ENCODE peak calls at places on chromosomes 3 and 15, in nine cellular contexts. One of them, this sample, is unnamed.

GRCh38 chr3:138367912-138368311 is 19.5 kb downstream of the MRAS start:
- DNase-seq in adrenal gland: no peak
- DNase-seq in WERI-Rb-1: no peak
- DNase-seq in fibroblast of lung: peak
- DNase-seq in CD4-positive, alpha-beta T cell: no peak
- DNase-seq in AG04450: no peak
- DNase-seq in CD8-positive, alpha-beta T cell: no peak
- DNase-seq in mammary epithelial cell: no peak
- DNase-seq in cardiac muscle cell: no peak
- DNase-seq in this sample: no peak

GRCh38 chr3:125585595-125586223 is 9.6 kb downstream of the OSBPL11 start:
- DNase-seq in AG04450: peak
- DNase-seq in cardiac muscle cell: peak
- DNase-seq in CD4-positive, alpha-beta T cell: peak
- DNase-seq in CD8-positive, alpha-beta T cell: peak
- DNase-seq in WERI-Rb-1: peak
- DNase-seq in fibroblast of lung: peak
- DNase-seq in adrenal gland: peak
- DNase-seq in mammary epithelial cell: peak
- DNase-seq in this sample: peak

GRCh38 chr3:48636149-48636548 is 888 bp upstream of the SLC26A6 start:
- DNase-seq in AG04450: no peak
- DNase-seq in WERI-Rb-1: no peak
- DNase-seq in cardiac muscle cell: peak
- DNase-seq in adrenal gland: no peak
- DNase-seq in fibroblast of lung: no peak
- DNase-seq in CD8-positive, alpha-beta T cell: no peak
- DNase-seq in CD4-positive, alpha-beta T cell: no peak
- DNase-seq in mammary epithelial cell: no peak
- DNase-seq in this sample: no peak

GRCh38 chr15:33871911-33872760 is 96.2 kb upstream of the CHRM5 start:
- DNase-seq in cardiac muscle cell: peak
- DNase-seq in CD8-positive, alpha-beta T cell: no peak
- DNase-seq in fibroblast of lung: peak
- DNase-seq in adrenal gland: no peak
- DNase-seq in AG04450: no peak
- DNase-seq in CD4-positive, alpha-beta T cell: no peak
- DNase-seq in mammary epithelial cell: no peak
- DNase-seq in WERI-Rb-1: no peak
- DNase-seq in this sample: no peak

GRCh38 chr3:183958226-183958625 is 59.5 kb downstream of the ABCC5 start:
- DNase-seq in cardiac muscle cell: no peak
- DNase-seq in fibroblast of lung: no peak
- DNase-seq in mammary epithelial cell: no peak
- DNase-seq in WERI-Rb-1: no peak
- DNase-seq in adrenal gland: no peak
- DNase-seq in AG04450: no peak
- DNase-seq in CD4-positive, alpha-beta T cell: no peak
- DNase-seq in CD8-positive, alpha-beta T cell: no peak
- DNase-seq in this sample: no peak

GRCh38 chr3:124078978-124079911 is 87.3 kb upstream of the ROPN1 start:
- DNase-seq in mammary epithelial cell: peak
- DNase-seq in AG04450: no peak
- DNase-seq in CD8-positive, alpha-beta T cell: no peak
- DNase-seq in adrenal gland: peak
- DNase-seq in CD4-positive, alpha-beta T cell: no peak
- DNase-seq in cardiac muscle cell: peak
- DNase-seq in fibroblast of lung: peak
- DNase-seq in WERI-Rb-1: peak
- DNase-seq in this sample: no peak

GRCh38 chr3:193595939-193596487 is 3.0 kb downstream of the OPA1 start:
- DNase-seq in CD4-positive, alpha-beta T cell: no peak
- DNase-seq in adrenal gland: no peak
- DNase-seq in CD8-positive, alpha-beta T cell: no peak
- DNase-seq in AG04450: no peak
- DNase-seq in fibroblast of lung: peak
- DNase-seq in mammary epithelial cell: no peak
- DNase-seq in WERI-Rb-1: no peak
- DNase-seq in cardiac muscle cell: no peak
- DNase-seq in this sample: no peak

GRCh38 chr15:90264649-90265048 is 823 bp upstream of the NGRN start:
- DNase-seq in cardiac muscle cell: no peak
- DNase-seq in CD4-positive, alpha-beta T cell: no peak
- DNase-seq in mammary epithelial cell: peak
- DNase-seq in fibroblast of lung: no peak
- DNase-seq in WERI-Rb-1: no peak
- DNase-seq in adrenal gland: no peak
- DNase-seq in CD8-positive, alpha-beta T cell: no peak
- DNase-seq in AG04450: no peak
- DNase-seq in this sample: no peak

GRCh38 chr3:49813497-49814174 is at the start of gene UBA7:
- DNase-seq in adrenal gland: peak
- DNase-seq in CD8-positive, alpha-beta T cell: no peak
- DNase-seq in cardiac muscle cell: no peak
- DNase-seq in CD4-positive, alpha-beta T cell: no peak
- DNase-seq in fibroblast of lung: peak
- DNase-seq in WERI-Rb-1: no peak
- DNase-seq in AG04450: no peak
- DNase-seq in mammary epithelial cell: peak
- DNase-seq in this sample: no peak

GRCh38 chr15:59116141-59116540 is 11.2 kb downstream of the CCNB2 start:
- DNase-seq in cardiac muscle cell: no peak
- DNase-seq in CD8-positive, alpha-beta T cell: no peak
- DNase-seq in CD4-positive, alpha-beta T cell: no peak
- DNase-seq in adrenal gland: no peak
- DNase-seq in AG04450: no peak
- DNase-seq in fibroblast of lung: peak
- DNase-seq in mammary epithelial cell: no peak
- DNase-seq in WERI-Rb-1: no peak
- DNase-seq in this sample: no peak

GRCh38 chr3:127803619-127804018 is 18.7 kb downstream of the MGLL start:
- DNase-seq in AG04450: peak
- DNase-seq in CD4-positive, alpha-beta T cell: no peak
- DNase-seq in mammary epithelial cell: peak
- DNase-seq in adrenal gland: no peak
- DNase-seq in cardiac muscle cell: no peak
- DNase-seq in WERI-Rb-1: no peak
- DNase-seq in fibroblast of lung: peak
- DNase-seq in CD8-positive, alpha-beta T cell: no peak
- DNase-seq in this sample: peak

GRCh38 chr3:34882764-34883163 is 756.6 kb upstream of the ARPP21 start:
- DNase-seq in adrenal gland: no peak
- DNase-seq in CD8-positive, alpha-beta T cell: no peak
- DNase-seq in fibroblast of lung: no peak
- DNase-seq in AG04450: no peak
- DNase-seq in CD4-positive, alpha-beta T cell: no peak
- DNase-seq in cardiac muscle cell: peak
- DNase-seq in WERI-Rb-1: peak
- DNase-seq in mammary epithelial cell: no peak
- DNase-seq in this sample: no peak

GRCh38 chr3:114213669-114214541 is 23.5 kb downstream of the ZNF80 start:
- DNase-seq in adrenal gland: no peak
- DNase-seq in fibroblast of lung: peak
- DNase-seq in AG04450: peak
- DNase-seq in mammary epithelial cell: no peak
- DNase-seq in cardiac muscle cell: peak
- DNase-seq in CD8-positive, alpha-beta T cell: peak
- DNase-seq in WERI-Rb-1: no peak
- DNase-seq in CD4-positive, alpha-beta T cell: peak
- DNase-seq in this sample: no peak

GRCh38 chr3:53841296-53841695 is 4.9 kb downstream of the CHDH start:
- DNase-seq in cardiac muscle cell: no peak
- DNase-seq in CD4-positive, alpha-beta T cell: no peak
- DNase-seq in adrenal gland: no peak
- DNase-seq in fibroblast of lung: no peak
- DNase-seq in mammary epithelial cell: no peak
- DNase-seq in CD8-positive, alpha-beta T cell: no peak
- DNase-seq in AG04450: no peak
- DNase-seq in WERI-Rb-1: no peak
- DNase-seq in this sample: no peak

GRCh38 chr15:50114381-50114780 is 4.7 kb downstream of the ATP8B4 start:
- DNase-seq in WERI-Rb-1: no peak
- DNase-seq in cardiac muscle cell: no peak
- DNase-seq in AG04450: no peak
- DNase-seq in adrenal gland: no peak
- DNase-seq in CD4-positive, alpha-beta T cell: no peak
- DNase-seq in fibroblast of lung: no peak
- DNase-seq in CD8-positive, alpha-beta T cell: no peak
- DNase-seq in mammary epithelial cell: no peak
- DNase-seq in this sample: no peak

GRCh38 chr3:49554639-49555265 is 475 bp downstream of the BSN start:
- DNase-seq in adrenal gland: peak
- DNase-seq in WERI-Rb-1: no peak
- DNase-seq in fibroblast of lung: no peak
- DNase-seq in AG04450: no peak
- DNase-seq in CD4-positive, alpha-beta T cell: no peak
- DNase-seq in mammary epithelial cell: peak
- DNase-seq in CD8-positive, alpha-beta T cell: peak
- DNase-seq in cardiac muscle cell: peak
- DNase-seq in this sample: no peak

GRCh38 chr3:8464668-8465067 is 37.0 kb upstream of the LMCD1 start:
- DNase-seq in adrenal gland: no peak
- DNase-seq in mammary epithelial cell: no peak
- DNase-seq in AG04450: no peak
- DNase-seq in fibroblast of lung: no peak
- DNase-seq in WERI-Rb-1: no peak
- DNase-seq in CD4-positive, alpha-beta T cell: no peak
- DNase-seq in CD8-positive, alpha-beta T cell: no peak
- DNase-seq in cardiac muscle cell: no peak
- DNase-seq in this sample: no peak

GRCh38 chr3:73254062-73254461 is 192.6 kb downstream of the EBLN2 start:
- DNase-seq in CD4-positive, alpha-beta T cell: no peak
- DNase-seq in mammary epithelial cell: no peak
- DNase-seq in fibroblast of lung: no peak
- DNase-seq in WERI-Rb-1: no peak
- DNase-seq in CD8-positive, alpha-beta T cell: no peak
- DNase-seq in adrenal gland: no peak
- DNase-seq in cardiac muscle cell: no peak
- DNase-seq in AG04450: no peak
- DNase-seq in this sample: no peak

GRCh38 chr15:39920510-39921273 is 626 bp upstream of the GPR176 start:
- DNase-seq in cardiac muscle cell: peak
- DNase-seq in mammary epithelial cell: peak
- DNase-seq in CD8-positive, alpha-beta T cell: peak
- DNase-seq in CD4-positive, alpha-beta T cell: peak
- DNase-seq in adrenal gland: peak
- DNase-seq in AG04450: no peak
- DNase-seq in WERI-Rb-1: peak
- DNase-seq in fibroblast of lung: peak
- DNase-seq in this sample: peak

GRCh38 chr3:61858054-61858453 is 296.7 kb downstream of the PTPRG start:
- DNase-seq in WERI-Rb-1: no peak
- DNase-seq in CD8-positive, alpha-beta T cell: no peak
- DNase-seq in fibroblast of lung: peak
- DNase-seq in CD4-positive, alpha-beta T cell: no peak
- DNase-seq in mammary epithelial cell: peak
- DNase-seq in adrenal gland: no peak
- DNase-seq in cardiac muscle cell: peak
- DNase-seq in AG04450: no peak
- DNase-seq in this sample: no peak
- TF ChIP-seq CTCF in WERI-Rb-1: peak
- TF ChIP-seq CTCF in CD8-positive, alpha-beta T cell: no peak
- TF ChIP-seq CTCF in fibroblast of lung: peak
- TF ChIP-seq CTCF in CD4-positive, alpha-beta T cell: no peak
- TF ChIP-seq CTCF in mammary epithelial cell: peak
- TF ChIP-seq CTCF in adrenal gland: peak
- TF ChIP-seq CTCF in cardiac muscle cell: peak
- TF ChIP-seq CTCF in AG04450: peak
- TF ChIP-seq CTCF in this sample: peak

GRCh38 chr15:74960995-74961588 is 4.5 kb upstream of the RPP25 start:
- DNase-seq in adrenal gland: no peak
- DNase-seq in CD4-positive, alpha-beta T cell: no peak
- DNase-seq in mammary epithelial cell: no peak
- DNase-seq in AG04450: no peak
- DNase-seq in fibroblast of lung: no peak
- DNase-seq in cardiac muscle cell: no peak
- DNase-seq in WERI-Rb-1: no peak
- DNase-seq in CD8-positive, alpha-beta T cell: no peak
- DNase-seq in this sample: no peak
- H3K27ac ChIP-seq in adrenal gland: no peak
- H3K27ac ChIP-seq in CD4-positive, alpha-beta T cell: no peak
- H3K27ac ChIP-seq in mammary epithelial cell: no peak
- H3K27ac ChIP-seq in AG04450: no peak
- H3K27ac ChIP-seq in fibroblast of lung: no peak
- H3K27ac ChIP-seq in cardiac muscle cell: no peak
- H3K27ac ChIP-seq in WERI-Rb-1: no peak
- H3K27ac ChIP-seq in CD8-positive, alpha-beta T cell: no peak
- H3K27ac ChIP-seq in this sample: no peak

GRCh38 chr15:26670116-26670515 is 102.8 kb downstream of the GABRB3 start:
- DNase-seq in adrenal gland: no peak
- DNase-seq in CD4-positive, alpha-beta T cell: no peak
- DNase-seq in WERI-Rb-1: no peak
- DNase-seq in CD8-positive, alpha-beta T cell: no peak
- DNase-seq in AG04450: no peak
- DNase-seq in mammary epithelial cell: no peak
- DNase-seq in cardiac muscle cell: no peak
- DNase-seq in fibroblast of lung: no peak
- DNase-seq in this sample: no peak

GRCh38 chr15:26667222-26667988 is 105.5 kb downstream of the GABRB3 start:
- DNase-seq in mammary epithelial cell: no peak
- DNase-seq in CD4-positive, alpha-beta T cell: no peak
- DNase-seq in WERI-Rb-1: no peak
- DNase-seq in fibroblast of lung: no peak
- DNase-seq in AG04450: no peak
- DNase-seq in cardiac muscle cell: no peak
- DNase-seq in adrenal gland: no peak
- DNase-seq in CD8-positive, alpha-beta T cell: no peak
- DNase-seq in this sample: no peak

GRCh38 chr15:26662226-26662750 is 110.6 kb downstream of the GABRB3 start:
- DNase-seq in CD8-positive, alpha-beta T cell: no peak
- DNase-seq in CD4-positive, alpha-beta T cell: no peak
- DNase-seq in cardiac muscle cell: no peak
- DNase-seq in fibroblast of lung: no peak
- DNase-seq in mammary epithelial cell: no peak
- DNase-seq in AG04450: no peak
- DNase-seq in adrenal gland: no peak
- DNase-seq in WERI-Rb-1: no peak
- DNase-seq in this sample: no peak

GRCh38 chr15:26661727-26662126 is 111.1 kb downstream of the GABRB3 start:
- DNase-seq in WERI-Rb-1: no peak
- DNase-seq in cardiac muscle cell: no peak
- DNase-seq in CD4-positive, alpha-beta T cell: no peak
- DNase-seq in fibroblast of lung: no peak
- DNase-seq in mammary epithelial cell: no peak
- DNase-seq in CD8-positive, alpha-beta T cell: no peak
- DNase-seq in adrenal gland: no peak
- DNase-seq in AG04450: no peak
- DNase-seq in this sample: no peak

GRCh38 chr15:26665950-26666921 is 106.6 kb downstream of the GABRB3 start:
- DNase-seq in fibroblast of lung: no peak
- DNase-seq in cardiac muscle cell: peak
- DNase-seq in AG04450: no peak
- DNase-seq in CD4-positive, alpha-beta T cell: no peak
- DNase-seq in WERI-Rb-1: peak
- DNase-seq in adrenal gland: no peak
- DNase-seq in mammary epithelial cell: no peak
- DNase-seq in CD8-positive, alpha-beta T cell: no peak
- DNase-seq in this sample: no peak
- TF ChIP-seq CTCF in fibroblast of lung: no peak
- TF ChIP-seq CTCF in cardiac muscle cell: no peak
- TF ChIP-seq CTCF in AG04450: no peak
- TF ChIP-seq CTCF in CD4-positive, alpha-beta T cell: no peak
- TF ChIP-seq CTCF in WERI-Rb-1: peak
- TF ChIP-seq CTCF in adrenal gland: no peak
- TF ChIP-seq CTCF in mammary epithelial cell: no peak
- TF ChIP-seq CTCF in CD8-positive, alpha-beta T cell: no peak
- TF ChIP-seq CTCF in this sample: no peak

GRCh38 chr15:56598991-56599390 is 134.1 kb upstream of the MNS1 start:
- DNase-seq in fibroblast of lung: peak
- DNase-seq in adrenal gland: no peak
- DNase-seq in AG04450: no peak
- DNase-seq in CD4-positive, alpha-beta T cell: no peak
- DNase-seq in mammary epithelial cell: peak
- DNase-seq in cardiac muscle cell: no peak
- DNase-seq in WERI-Rb-1: no peak
- DNase-seq in CD8-positive, alpha-beta T cell: no peak
- DNase-seq in this sample: peak
- H3K27ac ChIP-seq in fibroblast of lung: no peak
- H3K27ac ChIP-seq in adrenal gland: no peak
- H3K27ac ChIP-seq in AG04450: no peak
- H3K27ac ChIP-seq in CD4-positive, alpha-beta T cell: no peak
- H3K27ac ChIP-seq in mammary epithelial cell: no peak
- H3K27ac ChIP-seq in cardiac muscle cell: no peak
- H3K27ac ChIP-seq in WERI-Rb-1: no peak
- H3K27ac ChIP-seq in CD8-positive, alpha-beta T cell: no peak
- H3K27ac ChIP-seq in this sample: no peak